ENCODE peak calls at places on chromosomes 11 and 22, in five cellular contexts. D is mesendoderm, G is IMR-90, C is neuronal stem cell, F is H1. P is an unnamed sample.

GRCh38 chr22:27206001-27206746 is 548.8 kb downstream of the MIAT start:
- DNase-seq in C (no peak), D (no peak), G (peak), F (no peak), P (no peak)

GRCh38 chr11:65129649-65130441 is 4.5 kb downstream of the SYVN1 start:
- DNase-seq in C (no peak), G (no peak), F (no peak), D (no peak), P (no peak)

GRCh38 chr11:15673408-15673811 is 558.7 kb downstream of the INSC start:
- DNase-seq in G (no peak), F (no peak), D (peak), C (no peak), P (peak)

GRCh38 chr11:34028407-34028804 is 23.1 kb upstream of the CAPRIN1 start:
- DNase-seq in D (no peak), G (peak), F (no peak), C (no peak), P (no peak)

GRCh38 chr22:36304429-36304828 is 51.5 kb downstream of the APOL1 start:
- DNase-seq in D (no peak), C (no peak), F (no peak), G (peak), P (peak)

GRCh38 chr22:37521236-37521739 is 2.1 kb upstream of the CARD10 start:
- DNase-seq in G (no peak), D (no peak), F (no peak), C (no peak), P (no peak)

GRCh38 chr22:37544955-37545702 is 15.2 kb upstream of the CDC42EP1 start:
- DNase-seq in C (no peak), G (peak), D (peak), F (peak), P (peak)

GRCh38 chr22:27597703-27598444 is 203.7 kb downstream of the MN1 start:
- DNase-seq in C (no peak), D (peak), G (no peak), F (no peak), P (no peak)

GRCh38 chr11:123469089-123469488 is 39.0 kb downstream of the GRAMD1B start:
- DNase-seq in D (no peak), G (no peak), C (no peak), F (no peak), P (no peak)

GRCh38 chr11:3855808-3856491 is 486 bp downstream of the STIM1 start:
- DNase-seq in F (peak), C (no peak), D (peak), G (no peak), P (peak)

GRCh38 chr22:39522567-39523300 is 2.4 kb downstream of the ATF4 start:
- DNase-seq in G (peak), F (no peak), D (no peak), C (no peak), P (peak)

GRCh38 chr11:63761870-63762661 is 6.5 kb downstream of the ZFTA start:
- DNase-seq in G (no peak), C (peak), F (peak), D (peak), P (peak)

GRCh38 chr11:11400635-11401232 is 47.7 kb upstream of the CSNK2A3 start:
- DNase-seq in C (no peak), G (no peak), D (peak), F (peak), P (no peak)

GRCh38 chr11:37105456-37105855 is 507.4 kb upstream of the RAG2 start:
- DNase-seq in C (no peak), F (no peak), D (no peak), G (no peak), P (no peak)

GRCh38 chr11:115626414-115626813 is 122.2 kb upstream of the CADM1 start:
- DNase-seq in F (no peak), G (no peak), C (no peak), D (no peak), P (no peak)

GRCh38 chr11:113369411-113369810 is 18.2 kb upstream of the ANKK1 start:
- DNase-seq in G (no peak), F (no peak), C (no peak), D (peak), P (no peak)

GRCh38 chr11:106507645-106508306 is 430.3 kb downstream of the AASDHPPT start:
- DNase-seq in F (no peak), C (no peak), G (no peak), D (no peak), P (no peak)

GRCh38 chr11:13800901-13801300 is 132.4 kb downstream of the FAR1 start:
- DNase-seq in G (no peak), D (no peak), C (no peak), F (no peak), P (no peak)

GRCh38 chr11:95565692-95566091 is 223.9 kb downstream of the FAM76B start:
- DNase-seq in C (peak), F (no peak), D (no peak), G (no peak), P (no peak)

GRCh38 chr11:290621-291231 is 1.8 kb downstream of the PGGHG start:
- DNase-seq in D (no peak), C (no peak), G (no peak), F (no peak), P (no peak)

GRCh38 chr22:46968848-46969247 is 206.4 kb downstream of the TBC1D22A start:
- DNase-seq in D (no peak), C (no peak), G (no peak), F (no peak), P (no peak)

GRCh38 chr11:69297926-69298777 is 4.2 kb downstream of the MYEOV start:
- DNase-seq in F (no peak), C (no peak), D (peak), G (peak), P (peak)

GRCh38 chr22:24033731-24034130 is 22.6 kb downstream of the CABIN1 start:
- DNase-seq in F (no peak), G (no peak), D (no peak), C (no peak), P (no peak)

GRCh38 chr11:44269369-44270351 is 40.3 kb downstream of the ALX4 start:
- DNase-seq in G (peak), F (no peak), D (no peak), C (no peak), P (no peak)

GRCh38 chr11:17512101-17512500 is 32.1 kb downstream of the USH1C start:
- DNase-seq in F (no peak), C (no peak), D (no peak), G (no peak), P (no peak)

GRCh38 chr11:60887531-60887930 is 18.9 kb downstream of the PRPF19 start:
- DNase-seq in D (peak), G (peak), C (peak), F (peak), P (peak)

GRCh38 chr22:29043906-29044575 is 17.6 kb downstream of the C22orf31 start:
- DNase-seq in C (no peak), F (no peak), G (peak), D (no peak), P (peak)

GRCh38 chr11:16809901-16810668 is 71.6 kb downstream of the C11orf58 start:
- DNase-seq in F (no peak), G (peak), D (no peak), C (no peak), P (no peak)

GRCh38 chr11:33734441-33735165 is 1.6 kb downstream of the CD59 start:
- DNase-seq in G (no peak), D (no peak), C (no peak), F (no peak), P (peak)

GRCh38 chr11:12112731-12113130 is 2.3 kb downstream of the MICAL2 start:
- DNase-seq in F (no peak), C (no peak), G (no peak), D (no peak), P (no peak)

GRCh38 chr11:126339866-126340434 is 15.5 kb upstream of the ST3GAL4 start:
- DNase-seq in D (no peak), G (peak), C (no peak), F (no peak), P (no peak)

GRCh38 chr11:73334244-73335203 is 26.4 kb downstream of the ARHGEF17 start:
- DNase-seq in F (no peak), D (peak), C (no peak), G (peak), P (peak)

GRCh38 chr11:116918925-116919653 is 81.7 kb upstream of the APOA1 start:
- DNase-seq in C (no peak), F (no peak), G (no peak), D (no peak), P (no peak)

DNA sequence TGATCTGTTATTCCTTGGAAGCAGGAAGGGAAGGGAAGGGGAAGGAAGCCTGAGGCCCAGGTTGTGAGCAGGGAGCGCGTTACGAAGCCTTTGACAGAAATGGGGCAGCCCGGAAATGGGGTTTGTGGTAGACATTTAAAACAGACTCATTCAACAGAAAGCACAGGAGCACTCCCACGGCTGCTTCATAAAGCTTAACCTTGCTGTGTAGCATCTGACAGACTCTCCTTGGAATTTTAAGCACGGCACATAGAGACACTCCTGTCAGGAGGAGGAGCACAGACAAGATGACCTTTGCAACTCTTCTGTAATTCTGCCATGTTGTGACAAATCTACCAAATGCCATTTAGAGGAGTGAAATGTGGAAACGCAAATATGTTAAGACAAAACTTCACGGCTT is 131.6 kb downstream of the FBXO7 start:
- DNase-seq in G (no peak), C (no peak), D (no peak), F (no peak), P (no peak)
- H2AK5ac ChIP-seq in G (no peak), C (no peak), D (no peak), F (no peak), P (no peak)

GRCh38 chr22:31800065-31800464 is 46.2 kb downstream of the DEPDC5 start:
- DNase-seq in F (no peak), D (peak), G (peak), C (no peak), P (peak)
- H3K27ac ChIP-seq in F (no peak), D (no peak), G (no peak), C (no peak), P (peak)

DNA sequence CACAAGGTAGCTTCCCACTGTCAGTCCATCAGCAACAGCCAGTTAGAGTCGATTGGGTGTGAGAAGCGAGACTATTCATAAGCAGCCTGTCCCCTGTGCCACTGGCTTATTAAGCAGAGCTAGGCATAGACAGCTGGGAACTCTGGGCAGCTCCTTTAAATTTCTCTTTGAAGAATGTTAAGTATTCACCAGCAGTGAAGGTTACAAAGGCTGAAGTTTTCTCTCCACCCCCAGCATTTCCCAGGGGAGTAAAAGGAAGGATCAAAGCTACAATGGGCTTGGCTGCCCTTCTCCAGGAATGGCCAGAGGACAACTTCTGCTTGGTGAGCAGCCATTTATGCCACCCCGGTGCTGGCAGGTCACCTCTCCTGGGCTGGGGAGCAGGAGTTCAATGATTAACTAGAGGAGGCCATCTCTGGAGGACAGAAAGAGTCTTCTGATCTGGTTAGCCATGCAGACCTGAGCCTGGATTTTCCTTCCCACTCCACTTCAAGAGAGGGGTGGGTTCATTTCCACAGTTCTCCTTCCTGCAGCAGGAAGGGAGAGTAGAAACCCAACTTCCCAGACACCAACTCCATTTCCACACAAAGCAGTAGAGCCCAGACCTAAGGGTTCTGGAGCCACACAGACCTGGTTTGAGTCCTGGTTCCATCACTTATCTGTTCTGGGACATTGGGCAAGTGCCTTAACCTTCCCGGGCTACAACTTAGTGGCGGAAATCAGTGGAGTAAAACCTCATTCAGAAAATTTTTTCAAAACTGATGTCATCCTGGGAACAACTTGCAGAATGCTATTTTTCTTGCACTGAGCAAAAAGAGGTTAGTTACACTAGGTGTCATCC is 22.6 kb downstream of the POU2AF3 start:
- DNase-seq in C (no peak), F (no peak), G (no peak), D (peak), P (no peak)
- H2AK5ac ChIP-seq in C (no peak), F (no peak), G (peak), D (no peak), P (no peak)

DNA sequence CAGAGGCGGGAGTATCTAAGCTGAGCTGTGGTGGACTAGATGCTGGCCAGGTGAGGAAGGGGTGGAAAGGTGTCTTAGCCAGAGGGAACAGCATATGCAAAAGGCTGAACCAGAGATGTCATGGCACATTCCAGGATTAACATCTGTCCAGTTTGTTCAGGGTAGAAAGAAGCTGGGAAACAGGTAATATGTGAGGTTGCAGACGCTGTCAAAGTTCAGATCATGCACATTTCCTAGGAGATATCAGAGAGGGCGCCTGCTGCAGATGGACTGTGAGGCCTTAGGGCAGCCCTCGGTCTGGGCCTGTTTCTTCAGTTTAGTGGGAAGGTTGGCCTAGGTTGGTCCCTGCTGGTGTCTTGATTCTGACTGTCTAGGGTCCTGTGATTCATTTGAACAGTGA is 97.7 kb upstream of the CRYBB3 start:
- DNase-seq in C (no peak), F (no peak), G (no peak), D (no peak), P (no peak)
- H3K27ac ChIP-seq in C (no peak), F (no peak), G (no peak), D (no peak), P (no peak)

GRCh38 chr22:17633217-17633997 is 4.9 kb upstream of the ATP6V1E1 start:
- DNase-seq in G (peak), C (no peak), D (peak), F (no peak), P (peak)
- H2AK5ac ChIP-seq in G (peak), C (no peak), D (no peak), F (no peak), P (peak)

GRCh38 chr11:108035690-108036089 is 27.0 kb downstream of the CUL5 start:
- DNase-seq in D (peak), F (no peak), C (no peak), G (peak), P (no peak)

GRCh38 chr11:108034952-108035351 is 26.3 kb downstream of the CUL5 start:
- DNase-seq in C (no peak), G (no peak), D (no peak), F (no peak), P (no peak)

GRCh38 chr11:108037211-108037610 is 28.5 kb downstream of the CUL5 start:
- DNase-seq in C (no peak), F (no peak), D (no peak), G (no peak), P (peak)

GRCh38 chr11:108034034-108034433 is 25.3 kb downstream of the CUL5 start:
- DNase-seq in G (no peak), F (no peak), C (no peak), D (no peak), P (peak)

GRCh38 chr11:108037636-108038035 is 28.9 kb downstream of the CUL5 start:
- DNase-seq in G (peak), D (no peak), C (no peak), F (no peak), P (peak)
- H3K27ac ChIP-seq in G (peak), D (no peak), C (no peak), F (no peak), P (no peak)